ENCODE peak calls at places on chromosomes 13 and 19, in six cellular contexts. E, I, X, Y, H and B are unnamed samples.

GRCh38 chr19:44757735-44758505 is 9.4 kb downstream of the BCL3 start:
- DNase-seq in Y (no peak), I (no peak), X (no peak), E (no peak), H (peak), B (no peak)

GRCh38 chr19:36136975-36137686 is 2.7 kb upstream of the CAPNS1 start:
- DNase-seq in X (no peak), I (no peak), H (no peak), E (no peak), Y (no peak), B (no peak)

GRCh38 chr13:44857061-44857460 is 132.2 kb downstream of the NUFIP1 start:
- DNase-seq in I (no peak), E (no peak), Y (no peak), X (no peak), H (no peak), B (no peak)

GRCh38 chr19:42207767-42208259 is 9.7 kb downstream of the DEDD2 start:
- DNase-seq in X (no peak), Y (no peak), E (no peak), H (no peak), I (peak), B (no peak)

GRCh38 chr19:4062576-4063368 is 3.9 kb downstream of the ZBTB7A start:
- DNase-seq in Y (no peak), H (no peak), I (no peak), E (no peak), X (no peak), B (no peak)

GRCh38 chr19:7611541-7612279 is 16.0 kb downstream of the CAMSAP3 start:
- DNase-seq in H (no peak), Y (no peak), E (no peak), X (no peak), I (peak), B (no peak)

GRCh38 chr19:11673608-11674041 is 65.1 kb downstream of the ZNF823 start:
- DNase-seq in I (peak), Y (no peak), H (peak), E (no peak), X (peak), B (no peak)

GRCh38 chr19:55369651-55370304 is 485 bp downstream of the IL11 start:
- DNase-seq in X (no peak), Y (no peak), E (peak), I (peak), H (peak), B (no peak)

GRCh38 chr13:76696370-76696769 is 189.8 kb downstream of the KCTD12 start:
- DNase-seq in Y (no peak), X (peak), E (no peak), I (no peak), H (no peak), B (no peak)

GRCh38 chr13:23087884-23088283 is 92.9 kb upstream of the SGCG start:
- DNase-seq in H (peak), E (no peak), I (peak), Y (no peak), X (peak), B (peak)

DNA sequence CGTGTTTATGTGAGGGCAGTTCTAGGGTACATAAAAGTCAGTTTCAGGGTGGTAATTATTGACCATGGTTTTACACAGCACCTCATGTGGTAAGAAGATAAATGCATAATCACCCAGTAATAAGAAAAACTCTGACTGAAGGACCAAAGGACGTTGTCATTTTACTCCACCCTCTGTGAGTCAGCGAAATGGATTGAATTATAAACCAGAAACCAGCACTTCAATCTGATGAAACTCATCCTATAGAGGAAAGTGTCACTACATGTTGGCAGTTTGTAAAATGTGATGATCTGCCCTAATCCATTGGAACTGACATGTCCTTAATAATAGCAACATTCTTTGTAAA is 406.8 kb downstream of the KLF5 start:
- DNase-seq in Y (no peak), H (no peak), X (no peak), I (no peak), E (no peak), B (no peak)
- TF ChIP-seq TAF1 in Y (no peak), H (no peak), X (no peak), I (no peak), E (no peak), B (no peak)

DNA sequence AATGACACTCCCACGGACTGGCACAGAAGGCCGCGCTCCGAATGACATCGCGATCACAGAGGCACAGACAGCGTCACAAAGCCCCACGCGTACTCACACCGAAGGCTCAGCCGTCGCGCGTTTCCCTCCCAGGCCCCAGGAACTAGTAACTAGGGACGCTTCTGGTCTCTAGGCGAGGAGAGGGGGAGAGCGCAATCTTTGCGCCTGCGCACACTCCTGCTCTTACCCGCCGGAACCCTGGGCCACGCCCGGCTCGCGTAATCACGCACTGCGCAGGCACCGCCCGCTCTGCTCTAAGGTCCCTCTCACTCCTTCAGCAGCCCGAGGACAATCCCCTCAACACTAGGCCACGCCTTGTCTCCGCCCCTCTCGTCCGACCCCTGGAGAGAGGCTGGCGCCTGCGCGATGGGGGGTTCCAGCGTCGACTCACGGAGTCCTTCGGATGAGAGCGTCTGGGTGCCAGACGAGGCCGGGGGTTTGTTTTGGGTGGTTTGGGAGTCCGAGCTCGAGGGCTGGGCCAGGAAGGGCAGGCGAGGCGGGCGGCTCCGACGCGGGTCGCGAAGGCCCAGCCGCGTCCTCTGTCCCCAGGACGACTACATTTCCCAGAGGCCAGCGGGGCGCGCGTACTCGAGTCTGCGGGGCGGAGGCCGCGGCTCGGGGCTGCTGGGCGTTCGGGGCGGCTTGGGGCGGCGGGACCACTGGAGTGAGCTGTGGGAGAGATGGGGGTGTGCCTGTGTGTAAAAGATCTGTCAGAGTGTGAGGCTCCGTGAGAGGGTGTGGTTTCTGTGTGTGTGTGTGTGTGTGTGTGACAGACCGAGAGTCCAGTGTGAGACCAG is at the start of gene ZNF471:
- DNase-seq in E (no peak), I (no peak), H (peak), Y (no peak), X (no peak), B (no peak)
- TF ChIP-seq POLR2A in E (no peak), I (no peak), H (peak), Y (no peak), X (no peak), B (no peak)

GRCh38 chr13:50124536-50125305 is 109.5 kb downstream of the KCNRG start:
- DNase-seq in I (peak), X (peak), Y (no peak), H (peak), E (no peak), B (peak)
- TF ChIP-seq TAF1 in I (peak), X (peak), Y (no peak), H (no peak), E (no peak), B (no peak)

GRCh38 chr19:50204811-50205675 is 1.6 kb downstream of the MYH14 start:
- DNase-seq in E (no peak), Y (no peak), I (peak), X (peak), H (peak), B (no peak)
- TF ChIP-seq POLR2A in E (no peak), Y (no peak), I (no peak), X (no peak), H (no peak), B (no peak)

DNA sequence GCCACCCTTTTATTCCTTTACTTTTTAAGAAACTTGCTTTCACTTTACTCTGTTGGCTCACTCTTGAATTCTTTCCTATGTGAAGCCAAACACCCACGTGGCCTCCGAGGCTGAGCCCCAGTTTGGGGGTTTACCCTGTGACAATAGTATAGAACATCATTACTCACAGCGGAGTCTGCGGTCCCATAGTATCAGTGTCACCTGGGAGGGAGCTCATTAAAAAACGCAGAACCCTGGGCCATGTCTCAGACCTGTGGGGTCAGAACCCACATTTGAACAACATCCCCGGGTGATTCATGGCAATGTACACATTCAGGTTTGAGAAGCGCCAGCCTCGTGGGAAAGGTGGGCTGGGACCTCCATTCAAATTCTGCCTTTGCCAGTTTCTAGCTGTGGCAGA is 36.0 kb upstream of the UBL3 start:
- DNase-seq in Y (no peak), H (no peak), E (no peak), X (no peak), I (no peak), B (no peak)
- TF ChIP-seq TAF1 in Y (no peak), H (no peak), E (no peak), X (no peak), I (no peak), B (no peak)

GRCh38 chr19:315811-316210 is 24.6 kb upstream of the PLPP2 start:
- DNase-seq in X (no peak), I (no peak), Y (no peak), H (no peak), E (no peak), B (no peak)
- TF ChIP-seq POLR2A in X (no peak), I (no peak), Y (no peak), H (no peak), E (no peak), B (no peak)

DNA sequence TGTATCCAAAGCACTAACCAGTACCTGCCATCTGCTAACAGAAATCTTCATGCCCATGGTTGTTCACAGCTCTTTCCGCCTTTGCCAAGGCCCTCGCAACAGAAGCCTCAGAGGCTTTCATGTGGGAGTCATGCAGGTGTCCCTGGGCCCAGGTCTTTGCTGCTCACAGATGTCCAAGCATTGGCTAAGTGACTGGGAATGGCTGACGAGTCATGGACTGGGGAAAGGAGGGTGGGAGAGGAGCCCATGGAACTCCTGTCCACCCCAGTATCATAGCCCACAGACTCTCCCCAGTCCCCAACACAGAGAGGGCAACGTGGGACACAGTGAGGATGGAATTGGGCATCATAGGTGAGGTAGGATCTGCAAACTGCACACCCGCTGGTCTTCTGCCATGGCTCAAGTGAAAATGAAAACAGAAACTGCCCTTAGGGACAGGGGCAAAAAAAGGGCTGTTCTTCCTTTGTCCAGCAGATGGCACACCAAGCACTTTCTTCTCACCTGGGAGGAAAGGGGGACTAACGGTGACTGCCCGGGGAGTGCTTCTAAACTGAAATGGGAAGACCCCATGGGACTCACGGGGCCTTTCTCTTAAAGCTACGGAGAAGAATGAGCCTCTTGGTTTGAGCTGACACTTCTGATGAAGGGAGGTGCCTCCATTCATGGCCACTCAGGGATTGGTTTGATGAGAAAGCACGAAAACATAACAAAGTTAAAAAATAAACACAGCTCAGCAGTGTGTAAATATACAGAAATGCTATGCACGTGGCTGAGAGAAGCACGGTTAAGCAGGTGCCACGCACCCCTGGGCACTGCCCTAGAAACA is 11.1 kb upstream of the DHRS12 start:
- DNase-seq in X (peak), I (peak), H (peak), Y (no peak), E (peak), B (peak)
- TF ChIP-seq TAF1 in X (no peak), I (no peak), H (no peak), Y (peak), E (no peak), B (peak)

GRCh38 chr19:12890787-12891552 is at the start of gene GCDH:
- DNase-seq in X (peak), E (peak), H (peak), I (peak), Y (peak), B (peak)
- TF ChIP-seq POLR2A in X (peak), E (peak), H (peak), I (peak), Y (peak), B (peak)

GRCh38 chr13:92136449-92137180 is 738.2 kb downstream of the GPC5 start:
- DNase-seq in Y (no peak), H (no peak), X (no peak), E (no peak), I (no peak), B (no peak)

GRCh38 chr13:92135509-92135908 is 737.1 kb downstream of the GPC5 start:
- DNase-seq in H (no peak), E (no peak), X (no peak), Y (no peak), I (no peak), B (no peak)

GRCh38 chr13:92137519-92137918 is 739.1 kb downstream of the GPC5 start:
- DNase-seq in E (no peak), Y (no peak), I (no peak), H (no peak), X (no peak), B (no peak)
- TF ChIP-seq TAF1 in E (no peak), Y (no peak), I (no peak), H (no peak), X (no peak), B (no peak)

GRCh38 chr19:2950286-2951124 is 5.7 kb upstream of the ZNF77 start:
- DNase-seq in H (peak), X (peak), Y (peak), I (peak), E (peak), B (peak)
- TF ChIP-seq POLR2A in H (peak), X (peak), Y (peak), I (peak), E (peak), B (peak)